ENCODE peak calls at places on chromosomes 12 and 14, in six cellular contexts. B is astrocyte of the spinal cord, W is fibroblast of pulmonary artery, A is M059J, T is NCI-H748 treated with DMSO at 0.1 percent for 48 hours, K is RCC 7860. V is an unnamed sample.

GRCh38 chr14:100873083-100873482 is 30.4 kb downstream of the RTL1 start:
- DNase-seq in W (no peak), T (no peak), A (no peak), B (no peak), K (no peak), V (no peak)

GRCh38 chr12:51341259-51342007 is 5.0 kb downstream of the CELA1 start:
- DNase-seq in A (peak), T (peak), K (peak), W (peak), B (peak), V (peak)

GRCh38 chr14:106872619-106873446 is 1346.5 kb downstream of the TMEM121 start:
- DNase-seq in A (peak), T (peak), B (no peak), K (peak), W (no peak), V (no peak)

GRCh38 chr12:116547955-116548471 is 11.2 kb upstream of the MAP1LC3B2 start:
- DNase-seq in K (peak), W (peak), A (no peak), T (no peak), B (peak), V (no peak)

GRCh38 chr12:22598763-22599161 is 26.2 kb upstream of the ETNK1 start:
- DNase-seq in T (no peak), A (no peak), W (no peak), B (no peak), K (peak), V (no peak)

GRCh38 chr14:32720927-32721326 is 217.8 kb upstream of the NPAS3 start:
- DNase-seq in K (no peak), W (peak), B (no peak), T (no peak), A (no peak), V (no peak)

GRCh38 chr12:108704527-108704926 is 26.8 kb downstream of the CORO1C start:
- DNase-seq in K (no peak), A (no peak), B (no peak), T (no peak), W (no peak), V (no peak)

GRCh38 chr14:74840603-74841030 is 35.3 kb downstream of the PROX2 start:
- DNase-seq in A (no peak), W (no peak), K (no peak), B (no peak), T (no peak), V (no peak)

GRCh38 chr12:131806654-131807053 is 21.5 kb upstream of the MMP17 start:
- DNase-seq in K (no peak), A (no peak), W (no peak), B (no peak), T (no peak), V (no peak)

GRCh38 chr12:124625867-124626675 is 58.7 kb upstream of the NCOR2 start:
- DNase-seq in T (no peak), W (peak), B (peak), K (peak), A (peak), V (peak)

GRCh38 chr12:115070313-115070712 is 386.3 kb upstream of the TBX3 start:
- DNase-seq in T (no peak), K (peak), B (no peak), A (peak), W (no peak), V (peak)

GRCh38 chr12:90122716-90123115 is 414.1 kb upstream of the ATP2B1 start:
- DNase-seq in A (no peak), K (no peak), B (no peak), W (no peak), T (no peak), V (no peak)

GRCh38 chr14:65333926-65334687 is 78.4 kb upstream of the FUT8 start:
- DNase-seq in K (no peak), T (no peak), A (peak), B (peak), W (peak), V (peak)

GRCh38 chr12:2323538-2324261 is 270.9 kb downstream of the CACNA1C start:
- DNase-seq in W (no peak), B (no peak), A (no peak), T (no peak), K (no peak), V (peak)

GRCh38 chr12:6606331-6607131 is 648 bp downstream of the CHD4 start:
- DNase-seq in K (peak), A (peak), W (peak), B (peak), T (no peak), V (no peak)

GRCh38 chr12:81626406-81626805 is 132.7 kb downstream of the PPFIA2 start:
- DNase-seq in W (no peak), K (no peak), T (peak), B (no peak), A (no peak), V (no peak)

GRCh38 chr14:92459479-92460421 is 53.8 kb upstream of the RIN3 start:
- DNase-seq in A (no peak), T (no peak), W (peak), B (no peak), K (no peak), V (no peak)

GRCh38 chr12:45745861-45746277 is 16.4 kb downstream of the ARID2 start:
- DNase-seq in T (no peak), B (peak), W (peak), K (peak), A (peak), V (peak)

GRCh38 chr14:58701156-58701555 is 63.4 kb downstream of the DACT1 start:
- DNase-seq in B (no peak), A (no peak), T (no peak), K (no peak), W (no peak), V (no peak)

GRCh38 chr14:73058923-73059311 is 583 bp downstream of the RBM25 start:
- DNase-seq in K (peak), W (no peak), A (peak), T (peak), B (peak), V (no peak)

GRCh38 chr12:111447571-111448265 is 42.0 kb downstream of the SH2B3 start:
- DNase-seq in A (no peak), W (no peak), K (no peak), T (no peak), B (no peak), V (no peak)

GRCh38 chr12:47715393-47715876 is 9.6 kb upstream of the RPAP3 start:
- DNase-seq in W (peak), K (peak), T (peak), A (peak), B (peak), V (peak)

GRCh38 chr14:30291216-30291615 is 267.7 kb upstream of the G2E3 start:
- DNase-seq in B (peak), W (peak), T (no peak), A (peak), K (peak), V (peak)

GRCh38 chr14:92792885-92793284 is 1.2 kb upstream of the GOLGA5 start:
- DNase-seq in T (no peak), W (no peak), A (no peak), K (no peak), B (peak), V (no peak)

GRCh38 chr12:86526060-86526595 is 269.9 kb upstream of the MGAT4C start:
- DNase-seq in A (no peak), K (no peak), B (no peak), W (no peak), T (no peak), V (no peak)

GRCh38 chr12:19002192-19002591 is 127.3 kb upstream of the PLEKHA5 start:
- DNase-seq in A (peak), K (no peak), T (no peak), B (no peak), W (peak), V (peak)

GRCh38 chr12:5114436-5114835 is 70.8 kb downstream of the KCNA5 start:
- DNase-seq in A (peak), W (no peak), T (no peak), K (no peak), B (no peak), V (no peak)

GRCh38 chr12:54879132-54879531 is 24.8 kb downstream of the MUCL1 start:
- DNase-seq in A (no peak), W (peak), T (no peak), B (no peak), K (no peak), V (peak)

GRCh38 chr12:93419388-93420034 is 22.2 kb downstream of the UBE2N start:
- DNase-seq in W (peak), T (peak), B (peak), A (peak), K (peak), V (peak)

V was measured in fibroblast of the aortic adventitia.